ENCODE peak calls at places on chromosomes 4 and X, in four cellular contexts. D, L, P and O are unnamed samples.

GRCh38 chrX:111181883-111182400 is 86.0 kb downstream of the PAK3 start:
- DNase-seq in D (no peak), P (no peak), L (no peak), O (no peak)

GRCh38 chrX:15382809-15383208 is 1.4 kb downstream of the VEGFD start:
- DNase-seq in D (peak), P (no peak), L (no peak), O (no peak)

GRCh38 chr4:155944516-155944915 is 9.2 kb downstream of the CTSO start:
- DNase-seq in L (no peak), P (no peak), D (no peak), O (no peak)

GRCh38 chr4:133808151-133808550 is 393.4 kb downstream of the PABPC4L start:
- DNase-seq in P (no peak), D (no peak), L (no peak), O (no peak)

GRCh38 chr4:78557841-78558240 is 6.3 kb downstream of the ANXA3 start:
- DNase-seq in P (no peak), L (no peak), D (no peak), O (no peak)

GRCh38 chr4:112109455-112110425 is 35.5 kb upstream of the FAM241A start:
- DNase-seq in L (no peak), D (no peak), P (peak), O (no peak)

GRCh38 chr4:173834151-173834550 is 304.1 kb upstream of the HAND2 start:
- DNase-seq in L (no peak), D (peak), P (no peak), O (no peak)

GRCh38 chr4:25536577-25537325 is 118.9 kb upstream of the SLC34A2 start:
- DNase-seq in L (no peak), P (no peak), D (no peak), O (no peak)

GRCh38 chr4:57190651-57191481 is 80.7 kb upstream of the IGFBP7 start:
- DNase-seq in L (peak), P (no peak), D (peak), O (peak)

GRCh38 chr4:20252656-20253271 is 1.1 kb downstream of the SLIT2 start:
- DNase-seq in P (no peak), L (no peak), D (no peak), O (peak)

GRCh38 chr4:1533501-1534064 is 127.3 kb upstream of the NKX1-1 start:
- DNase-seq in P (no peak), L (no peak), D (no peak), O (no peak)

GRCh38 chr4:95572304-95572991 is 23.7 kb upstream of the UNC5C start:
- DNase-seq in D (no peak), L (no peak), P (no peak), O (no peak)

GRCh38 chr4:158624889-158625478 is 46.7 kb downstream of the C4orf46 start:
- DNase-seq in P (peak), D (peak), L (peak), O (peak)

GRCh38 chr4:146119845-146120404 is 55.6 kb upstream of the LSM6 start:
- DNase-seq in L (no peak), D (no peak), P (no peak), O (no peak)

GRCh38 chrX:45050558-45050957 is 150.1 kb downstream of the DIPK2B start:
- DNase-seq in P (no peak), L (no peak), D (no peak), O (no peak)

GRCh38 chr4:159946983-159947645 is 844.2 kb downstream of the RAPGEF2 start:
- DNase-seq in P (peak), D (peak), L (peak), O (no peak)

GRCh38 chr4:7323872-7324650 is 110.7 kb downstream of the PSAPL1 start:
- DNase-seq in L (no peak), D (peak), P (no peak), O (no peak)

GRCh38 chr4:123390846-123391456 is 5.6 kb upstream of the SPRY1 start:
- DNase-seq in D (peak), P (no peak), L (no peak), O (no peak)

GRCh38 chr4:87003266-87003665 is 68.5 kb downstream of the AFF1 start:
- DNase-seq in L (no peak), P (no peak), D (no peak), O (no peak)

GRCh38 chrX:115311139-115311538 is 21.6 kb downstream of the LUZP4 start:
- DNase-seq in L (no peak), D (no peak), P (no peak), O (no peak)

DNA sequence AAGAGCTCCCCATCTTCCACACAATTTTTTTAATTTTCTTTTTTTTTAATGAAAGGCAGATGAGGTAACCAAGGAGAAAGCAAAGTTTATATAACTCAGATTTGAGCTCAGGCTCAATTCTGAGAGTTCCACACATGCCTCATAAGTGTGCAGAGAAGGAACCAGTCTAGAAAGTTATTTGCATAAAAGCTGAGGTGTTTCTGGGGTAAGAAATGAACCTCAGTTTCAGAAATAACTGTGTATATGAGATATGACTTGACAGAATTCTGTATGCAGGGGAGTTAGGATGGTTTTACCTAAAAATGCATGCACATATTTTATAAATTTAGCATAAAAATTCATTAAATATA is 51.3 kb downstream of the DTHD1 start:
- DNase-seq in L (no peak), P (peak), D (no peak), O (no peak)
- TF ChIP-seq SPI1 in L (no peak), P (no peak), D (no peak), O (no peak)

DNA sequence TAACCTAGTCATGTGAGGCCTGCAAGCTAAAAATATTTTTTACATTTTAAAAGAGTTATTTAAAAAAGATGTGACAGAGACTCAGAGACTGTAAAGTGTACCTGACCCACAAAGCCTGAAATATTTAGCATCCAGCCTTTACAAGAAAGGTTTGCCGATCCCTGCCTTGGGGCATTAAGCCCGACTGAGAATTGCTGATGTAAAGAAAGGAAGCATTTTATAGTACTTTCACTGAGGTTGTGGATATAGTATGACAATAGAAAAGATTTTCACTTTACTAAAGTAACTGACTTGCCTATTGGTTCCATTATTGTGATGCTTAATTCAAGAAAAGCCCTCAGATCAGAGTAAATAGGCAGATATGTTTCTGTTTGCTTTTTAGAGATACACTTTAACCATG is 17.0 kb downstream of the STK26 start:
- DNase-seq in D (no peak), L (no peak), P (no peak), O (no peak)
- TF ChIP-seq SPI1 in D (no peak), L (no peak), P (no peak), O (no peak)

GRCh38 chr4:175054980-175055379 is 136.8 kb downstream of the ADAM29 start:
- DNase-seq in D (peak), P (no peak), L (no peak), O (no peak)

GRCh38 chr4:175048111-175048784 is 130.1 kb downstream of the ADAM29 start:
- DNase-seq in D (no peak), L (no peak), P (no peak), O (no peak)

DNA sequence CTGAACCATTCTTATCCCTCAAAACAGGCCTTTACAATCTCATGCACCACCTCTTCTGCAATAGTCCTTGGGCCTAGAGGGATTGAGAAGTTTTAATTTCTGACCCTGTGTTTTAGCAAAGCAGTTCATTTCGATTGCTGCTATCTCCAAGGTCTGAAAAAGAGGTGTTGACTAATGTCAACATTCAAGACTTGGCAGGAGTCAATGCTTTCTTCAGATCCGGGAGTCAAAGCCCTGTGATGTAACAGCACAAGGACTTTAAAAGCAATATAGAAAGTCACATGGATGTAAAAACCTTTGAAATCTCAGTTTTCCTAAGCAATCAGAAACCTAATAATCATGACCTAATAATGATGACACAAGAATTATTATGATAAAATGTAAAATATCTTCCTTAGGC is 133.8 kb downstream of the ADAM29 start:
- DNase-seq in L (no peak), P (no peak), D (no peak), O (no peak)
- TF ChIP-seq SPI1 in L (no peak), P (no peak), D (no peak), O (no peak)

GRCh38 chrX:136200466-136200865 is 50.7 kb downstream of the MAP7D3 start:
- DNase-seq in D (peak), L (no peak), P (no peak), O (no peak)
- TF ChIP-seq SPI1 in D (no peak), L (no peak), P (no peak), O (no peak)

GRCh38 chrX:133921764-133922389 is 63.5 kb downstream of the GPC3 start:
- DNase-seq in P (no peak), D (peak), L (no peak), O (no peak)

GRCh38 chrX:133923548-133923947 is 61.8 kb downstream of the GPC3 start:
- DNase-seq in L (no peak), D (no peak), P (no peak), O (no peak)

GRCh38 chrX:133924548-133924947 is 60.8 kb downstream of the GPC3 start:
- DNase-seq in P (no peak), D (no peak), L (no peak), O (no peak)

GRCh38 chrX:133922390-133922772 is 63.0 kb downstream of the GPC3 start:
- DNase-seq in D (no peak), L (no peak), P (no peak), O (no peak)

GRCh38 chrX:133923113-133923512 is 62.3 kb downstream of the GPC3 start:
- DNase-seq in D (no peak), P (no peak), L (no peak), O (no peak)
- TF ChIP-seq SPI1 in D (no peak), P (no peak), L (no peak), O (no peak)

GRCh38 chr4:118811832-118812231 is 24.1 kb downstream of the SEC24D start:
- DNase-seq in L (no peak), D (no peak), P (no peak), O (no peak)
- TF ChIP-seq SPI1 in L (no peak), D (no peak), P (no peak), O (no peak)

GRCh38 chr4:10623241-10623640 is 61.3 kb downstream of the CLNK start:
- DNase-seq in L (no peak), P (no peak), D (no peak), O (no peak)
- TF ChIP-seq SPI1 in L (no peak), P (no peak), D (no peak), O (no peak)

DNA sequence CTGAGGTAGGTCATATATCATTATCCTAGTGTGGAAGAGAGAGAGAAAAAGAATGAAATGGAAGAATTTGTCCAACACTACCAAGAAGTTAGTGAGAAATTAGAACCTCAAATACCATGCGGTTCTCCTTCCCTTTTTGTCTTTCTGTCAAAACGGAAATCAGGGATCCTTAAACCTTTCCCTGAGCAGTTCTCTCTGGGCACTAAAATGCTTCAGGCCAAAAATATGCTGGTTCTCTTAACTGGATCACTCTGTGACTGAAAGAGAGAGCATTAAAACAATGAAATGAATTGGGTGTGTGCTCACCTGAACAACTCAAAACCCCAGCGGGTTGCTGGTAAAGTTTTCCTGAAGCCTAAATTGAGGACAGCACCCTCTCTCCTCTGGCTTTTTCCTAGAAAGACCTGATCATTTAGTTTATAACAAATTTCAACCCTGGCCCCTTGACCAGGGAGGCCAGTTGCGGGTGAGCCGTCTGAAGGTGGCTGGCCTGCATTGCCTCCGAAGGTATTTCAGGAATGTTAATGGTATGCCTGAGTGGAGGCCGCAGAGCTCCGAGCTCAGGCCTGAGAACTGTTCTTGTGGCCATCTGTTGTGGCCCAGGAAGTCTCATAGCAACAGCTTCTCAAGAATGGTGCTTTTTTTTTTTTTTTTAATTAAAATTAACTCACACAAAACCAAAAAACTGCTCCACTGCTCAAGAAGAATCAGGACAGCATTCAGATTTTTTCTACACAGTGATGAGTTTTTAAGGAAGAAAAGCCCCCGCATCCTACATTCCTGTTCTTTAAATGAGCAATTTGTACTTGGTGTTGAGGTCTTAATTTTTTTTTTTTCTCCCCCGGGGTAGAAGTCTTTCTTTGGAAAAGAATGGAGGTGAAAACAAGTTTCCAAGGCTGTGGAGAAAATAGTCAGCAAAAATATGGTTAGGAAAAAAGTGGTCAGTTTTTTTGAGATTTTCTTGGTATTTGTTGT is 155.1 kb downstream of the SHROOM3 start:
- DNase-seq in L (no peak), P (no peak), D (no peak), O (no peak)
- TF ChIP-seq SPI1 in L (no peak), P (no peak), D (no peak), O (no peak)

GRCh38 chr4:103787057-103787456 is 67.3 kb upstream of the TACR3 start:
- DNase-seq in L (no peak), D (no peak), P (no peak), O (no peak)

GRCh38 chr4:103786593-103786992 is 66.8 kb upstream of the TACR3 start:
- DNase-seq in P (no peak), D (no peak), L (no peak), O (no peak)

GRCh38 chr4:103786014-103786413 is 66.2 kb upstream of the TACR3 start:
- DNase-seq in P (peak), D (peak), L (peak), O (peak)
- TF ChIP-seq SPI1 in P (no peak), D (no peak), L (no peak), O (no peak)

GRCh38 chr4:17781831-17782287 is 438 bp upstream of the FAM184B start:
- DNase-seq in D (no peak), L (no peak), P (no peak), O (no peak)
- TF ChIP-seq SPI1 in D (no peak), L (no peak), P (no peak), O (no peak)